ENCODE peak calls at places on chromosomes 3 and 15, in seven cellular contexts. One of them, this sample, is unnamed.

GRCh38 chr3:174198199-174198598 is 660.9 kb upstream of the NAALADL2 start:
- DNase-seq in HFFc6: peak
- DNase-seq in RWPE1: no peak
- DNase-seq in psoas muscle: no peak
- DNase-seq in ovary: no peak
- DNase-seq in astrocyte of the spinal cord: peak
- DNase-seq in choroid plexus epithelial cell: peak
- DNase-seq in this sample: no peak

GRCh38 chr3:115804722-115805121 is 181.4 kb downstream of the GAP43 start:
- DNase-seq in HFFc6: peak
- DNase-seq in RWPE1: peak
- DNase-seq in psoas muscle: no peak
- DNase-seq in ovary: no peak
- DNase-seq in astrocyte of the spinal cord: peak
- DNase-seq in choroid plexus epithelial cell: peak
- DNase-seq in this sample: no peak

GRCh38 chr15:36590838-36591237 is 11.4 kb downstream of the CDIN1 start:
- DNase-seq in HFFc6: peak
- DNase-seq in RWPE1: no peak
- DNase-seq in psoas muscle: no peak
- DNase-seq in ovary: no peak
- DNase-seq in astrocyte of the spinal cord: peak
- DNase-seq in choroid plexus epithelial cell: peak
- DNase-seq in this sample: no peak

GRCh38 chr3:136250862-136251460 is 821 bp downstream of the PCCB start:
- DNase-seq in HFFc6: peak
- DNase-seq in RWPE1: no peak
- DNase-seq in psoas muscle: peak
- DNase-seq in ovary: peak
- DNase-seq in astrocyte of the spinal cord: peak
- DNase-seq in choroid plexus epithelial cell: peak
- DNase-seq in this sample: no peak

GRCh38 chr3:184234671-184235380 is 5.4 kb downstream of the VWA5B2 start:
- DNase-seq in HFFc6: no peak
- DNase-seq in RWPE1: no peak
- DNase-seq in psoas muscle: no peak
- DNase-seq in ovary: no peak
- DNase-seq in astrocyte of the spinal cord: no peak
- DNase-seq in choroid plexus epithelial cell: no peak
- DNase-seq in this sample: no peak

GRCh38 chr3:123652346-123652984 is 67.6 kb upstream of the HACD2 start:
- DNase-seq in HFFc6: peak
- DNase-seq in RWPE1: peak
- DNase-seq in psoas muscle: peak
- DNase-seq in ovary: peak
- DNase-seq in astrocyte of the spinal cord: peak
- DNase-seq in choroid plexus epithelial cell: peak
- DNase-seq in this sample: no peak

GRCh38 chr3:46982581-46982980 is 3.1 kb downstream of the NBEAL2 start:
- DNase-seq in HFFc6: no peak
- DNase-seq in RWPE1: no peak
- DNase-seq in psoas muscle: no peak
- DNase-seq in ovary: no peak
- DNase-seq in astrocyte of the spinal cord: no peak
- DNase-seq in choroid plexus epithelial cell: no peak
- DNase-seq in this sample: no peak

GRCh38 chr3:46297658-46298423 is 55.6 kb downstream of the CCR3 start:
- DNase-seq in HFFc6: no peak
- DNase-seq in RWPE1: peak
- DNase-seq in psoas muscle: no peak
- DNase-seq in ovary: no peak
- DNase-seq in astrocyte of the spinal cord: no peak
- DNase-seq in choroid plexus epithelial cell: no peak
- DNase-seq in this sample: no peak

GRCh38 chr15:73321496-73322344 is 47.0 kb downstream of the HCN4 start:
- DNase-seq in HFFc6: no peak
- DNase-seq in RWPE1: no peak
- DNase-seq in psoas muscle: peak
- DNase-seq in ovary: peak
- DNase-seq in astrocyte of the spinal cord: no peak
- DNase-seq in choroid plexus epithelial cell: no peak
- DNase-seq in this sample: no peak

GRCh38 chr3:187975571-187976360 is 178.2 kb upstream of the LPP start:
- DNase-seq in HFFc6: no peak
- DNase-seq in RWPE1: no peak
- DNase-seq in psoas muscle: peak
- DNase-seq in ovary: no peak
- DNase-seq in astrocyte of the spinal cord: peak
- DNase-seq in choroid plexus epithelial cell: peak
- DNase-seq in this sample: no peak

GRCh38 chr3:100483529-100483928 is 8.9 kb upstream of the TMEM45A start:
- DNase-seq in HFFc6: no peak
- DNase-seq in RWPE1: no peak
- DNase-seq in psoas muscle: no peak
- DNase-seq in ovary: no peak
- DNase-seq in astrocyte of the spinal cord: no peak
- DNase-seq in choroid plexus epithelial cell: no peak
- DNase-seq in this sample: no peak

GRCh38 chr15:40891810-40892448 is 2.3 kb upstream of the VPS18 start:
- DNase-seq in HFFc6: peak
- DNase-seq in RWPE1: peak
- DNase-seq in psoas muscle: no peak
- DNase-seq in ovary: no peak
- DNase-seq in astrocyte of the spinal cord: peak
- DNase-seq in choroid plexus epithelial cell: peak
- DNase-seq in this sample: no peak

GRCh38 chr3:50050361-50050760 is 38.4 kb upstream of the RBM5 start:
- DNase-seq in HFFc6: peak
- DNase-seq in RWPE1: no peak
- DNase-seq in psoas muscle: no peak
- DNase-seq in ovary: no peak
- DNase-seq in astrocyte of the spinal cord: peak
- DNase-seq in choroid plexus epithelial cell: peak
- DNase-seq in this sample: no peak

GRCh38 chr15:80942746-80943565 is 46.7 kb downstream of the MESD start:
- DNase-seq in HFFc6: no peak
- DNase-seq in RWPE1: no peak
- DNase-seq in psoas muscle: peak
- DNase-seq in ovary: no peak
- DNase-seq in astrocyte of the spinal cord: no peak
- DNase-seq in choroid plexus epithelial cell: no peak
- DNase-seq in this sample: no peak

GRCh38 chr3:33911525-33912322 is 113.3 kb downstream of the PDCD6IP start:
- DNase-seq in HFFc6: peak
- DNase-seq in RWPE1: peak
- DNase-seq in psoas muscle: no peak
- DNase-seq in ovary: no peak
- DNase-seq in astrocyte of the spinal cord: peak
- DNase-seq in choroid plexus epithelial cell: peak
- DNase-seq in this sample: no peak

GRCh38 chr15:71083349-71083748 is 31.9 kb upstream of the THSD4 start:
- DNase-seq in HFFc6: no peak
- DNase-seq in RWPE1: no peak
- DNase-seq in psoas muscle: no peak
- DNase-seq in ovary: peak
- DNase-seq in astrocyte of the spinal cord: peak
- DNase-seq in choroid plexus epithelial cell: peak
- DNase-seq in this sample: no peak

GRCh38 chr3:97721446-97721845 is 43.1 kb upstream of the ARL6 start:
- DNase-seq in HFFc6: no peak
- DNase-seq in RWPE1: no peak
- DNase-seq in psoas muscle: no peak
- DNase-seq in ovary: no peak
- DNase-seq in astrocyte of the spinal cord: no peak
- DNase-seq in choroid plexus epithelial cell: no peak
- DNase-seq in this sample: no peak

GRCh38 chr3:73270839-73271483 is 209.5 kb downstream of the EBLN2 start:
- DNase-seq in HFFc6: no peak
- DNase-seq in RWPE1: no peak
- DNase-seq in psoas muscle: peak
- DNase-seq in ovary: no peak
- DNase-seq in astrocyte of the spinal cord: no peak
- DNase-seq in choroid plexus epithelial cell: no peak
- DNase-seq in this sample: no peak

GRCh38 chr15:90035095-90035834 is 34.1 kb downstream of the ZNF710 start:
- DNase-seq in HFFc6: no peak
- DNase-seq in RWPE1: peak
- DNase-seq in psoas muscle: peak
- DNase-seq in ovary: no peak
- DNase-seq in astrocyte of the spinal cord: peak
- DNase-seq in choroid plexus epithelial cell: peak
- DNase-seq in this sample: no peak

DNA sequence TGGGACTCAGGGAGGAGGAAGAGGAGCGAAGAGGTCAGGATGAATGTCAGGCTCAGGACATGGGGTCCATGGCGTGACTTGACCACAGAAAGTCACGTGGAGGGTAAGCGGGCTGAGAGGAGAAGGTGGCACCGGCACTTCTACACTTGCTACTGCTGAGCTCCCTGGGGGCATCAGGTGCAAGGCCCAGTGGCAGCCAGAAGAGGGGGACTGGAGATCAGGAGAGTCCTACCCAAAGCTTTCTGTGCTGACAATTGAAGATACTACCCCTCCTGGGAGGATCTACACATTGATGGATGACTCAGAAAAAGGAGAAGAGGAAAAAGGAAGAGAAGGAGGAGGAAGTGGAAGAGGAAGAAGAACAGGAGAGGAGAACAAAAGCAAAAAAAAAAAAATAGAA is 41.3 kb downstream of the MYO5C start:
- DNase-seq in HFFc6: no peak
- DNase-seq in RWPE1: no peak
- DNase-seq in psoas muscle: no peak
- DNase-seq in ovary: no peak
- DNase-seq in astrocyte of the spinal cord: no peak
- DNase-seq in choroid plexus epithelial cell: no peak
- DNase-seq in this sample: no peak
- TF ChIP-seq CTCF in HFFc6: peak
- TF ChIP-seq CTCF in RWPE1: no peak
- TF ChIP-seq CTCF in psoas muscle: no peak
- TF ChIP-seq CTCF in ovary: no peak
- TF ChIP-seq CTCF in astrocyte of the spinal cord: no peak
- TF ChIP-seq CTCF in choroid plexus epithelial cell: peak
- TF ChIP-seq CTCF in this sample: peak

GRCh38 chr15:34365836-34366235 is 1.2 kb downstream of the LPCAT4 start:
- DNase-seq in HFFc6: no peak
- DNase-seq in RWPE1: no peak
- DNase-seq in psoas muscle: no peak
- DNase-seq in ovary: no peak
- DNase-seq in astrocyte of the spinal cord: no peak
- DNase-seq in choroid plexus epithelial cell: no peak
- DNase-seq in this sample: no peak

GRCh38 chr15:34366271-34367043 is 539 bp downstream of the LPCAT4 start:
- DNase-seq in HFFc6: no peak
- DNase-seq in RWPE1: peak
- DNase-seq in psoas muscle: peak
- DNase-seq in ovary: peak
- DNase-seq in astrocyte of the spinal cord: peak
- DNase-seq in choroid plexus epithelial cell: peak
- DNase-seq in this sample: no peak

GRCh38 chr15:34365073-34365825 is 1.7 kb downstream of the LPCAT4 start:
- DNase-seq in HFFc6: no peak
- DNase-seq in RWPE1: no peak
- DNase-seq in psoas muscle: no peak
- DNase-seq in ovary: no peak
- DNase-seq in astrocyte of the spinal cord: no peak
- DNase-seq in choroid plexus epithelial cell: no peak
- DNase-seq in this sample: no peak

GRCh38 chr15:34370129-34370528 is 3.1 kb upstream of the LPCAT4 start:
- DNase-seq in HFFc6: no peak
- DNase-seq in RWPE1: no peak
- DNase-seq in psoas muscle: no peak
- DNase-seq in ovary: no peak
- DNase-seq in astrocyte of the spinal cord: no peak
- DNase-seq in choroid plexus epithelial cell: no peak
- DNase-seq in this sample: no peak

DNA sequence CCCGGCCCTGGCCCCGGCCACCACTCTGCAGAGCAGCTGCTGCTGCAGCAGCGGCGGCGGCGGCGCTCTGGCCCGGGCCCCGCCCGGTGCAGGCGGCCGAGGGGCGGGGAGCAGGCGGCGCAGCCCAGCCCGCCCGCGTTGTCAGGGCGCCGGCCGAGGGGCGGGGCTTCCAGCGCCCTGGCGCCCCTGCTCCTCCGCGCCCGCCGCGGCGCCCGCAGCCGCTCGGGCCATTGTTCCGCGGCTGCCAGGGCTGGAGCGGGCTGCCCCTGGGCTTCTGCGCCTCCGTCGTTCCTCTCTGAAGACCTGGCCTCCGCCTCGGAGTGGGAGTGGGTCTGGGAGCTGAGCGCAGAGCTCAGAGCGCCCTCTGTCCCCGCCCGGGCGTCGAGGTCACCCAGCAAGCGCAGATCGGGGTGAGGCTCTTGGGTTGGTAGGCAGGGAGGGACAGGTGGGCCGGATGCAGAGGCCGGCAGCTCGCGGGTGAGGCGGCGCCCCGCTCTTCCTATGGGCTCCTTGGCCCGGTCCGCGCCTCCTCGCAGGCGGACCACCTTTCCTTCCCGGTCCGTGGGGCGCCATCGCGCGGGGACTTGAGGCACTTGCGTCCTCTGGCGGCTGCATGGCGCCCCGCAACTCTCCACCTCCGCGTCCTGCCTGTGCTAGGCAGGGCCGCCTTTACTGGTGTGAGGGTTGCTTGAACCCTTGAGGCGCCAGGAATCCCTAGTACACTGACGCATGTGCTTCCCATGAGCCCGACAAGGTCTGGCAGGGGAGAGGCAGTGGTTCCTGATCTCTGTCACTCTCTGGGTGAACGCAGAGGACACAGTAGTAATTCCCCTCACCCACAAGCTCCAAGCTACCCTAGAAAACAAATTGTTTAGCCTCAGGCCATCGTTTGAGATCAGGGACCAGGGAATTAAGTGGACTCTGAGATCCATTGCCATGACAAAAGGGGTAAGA is at the start of gene LPCAT4:
- DNase-seq in HFFc6: peak
- DNase-seq in RWPE1: peak
- DNase-seq in psoas muscle: peak
- DNase-seq in ovary: peak
- DNase-seq in astrocyte of the spinal cord: peak
- DNase-seq in choroid plexus epithelial cell: peak
- DNase-seq in this sample: peak
- TF ChIP-seq CTCF in HFFc6: peak
- TF ChIP-seq CTCF in RWPE1: peak
- TF ChIP-seq CTCF in psoas muscle: peak
- TF ChIP-seq CTCF in ovary: peak
- TF ChIP-seq CTCF in astrocyte of the spinal cord: peak
- TF ChIP-seq CTCF in choroid plexus epithelial cell: peak
- TF ChIP-seq CTCF in this sample: peak

GRCh38 chr3:49021813-49022720 is at the start of gene NDUFAF3:
- DNase-seq in HFFc6: peak
- DNase-seq in RWPE1: peak
- DNase-seq in psoas muscle: peak
- DNase-seq in ovary: peak
- DNase-seq in astrocyte of the spinal cord: peak
- DNase-seq in choroid plexus epithelial cell: peak
- DNase-seq in this sample: peak
- TF ChIP-seq CTCF in HFFc6: peak
- TF ChIP-seq CTCF in RWPE1: peak
- TF ChIP-seq CTCF in psoas muscle: peak
- TF ChIP-seq CTCF in ovary: peak
- TF ChIP-seq CTCF in astrocyte of the spinal cord: peak
- TF ChIP-seq CTCF in choroid plexus epithelial cell: peak
- TF ChIP-seq CTCF in this sample: peak

GRCh38 chr3:71859128-71859519 is 74.2 kb upstream of the PROK2 start:
- DNase-seq in HFFc6: no peak
- DNase-seq in RWPE1: no peak
- DNase-seq in psoas muscle: no peak
- DNase-seq in ovary: no peak
- DNase-seq in astrocyte of the spinal cord: no peak
- DNase-seq in choroid plexus epithelial cell: peak
- DNase-seq in this sample: no peak
- TF ChIP-seq CTCF in HFFc6: peak
- TF ChIP-seq CTCF in RWPE1: no peak
- TF ChIP-seq CTCF in psoas muscle: peak
- TF ChIP-seq CTCF in ovary: no peak
- TF ChIP-seq CTCF in astrocyte of the spinal cord: peak
- TF ChIP-seq CTCF in choroid plexus epithelial cell: peak
- TF ChIP-seq CTCF in this sample: peak

This sample was measured in GM12864.